ENCODE peak calls at places on chromosome 7, in eight cellular contexts. T is activated CD4-positive, alpha-beta T cell treated with anti-CD3 and anti-CD28 coated beads for 1 hour; U is memory B cell; R is EL; L is NCI-H1048; A is H7; M is stimulated activated naive CD8-positive, alpha-beta T cell treated with anti-CD3 and anti-CD28 coated beads, Interleukin-15, amount 100 ng/mL, for 72 hours; X is hippocampal formation. N is an unnamed sample.

GRCh38 chr7:12647364-12648219 is 39.8 kb upstream of the ARL4A start:
- DNase-seq in R (peak), X (no peak), A (no peak), M (no peak), L (no peak), T (no peak), U (no peak), N (no peak)

GRCh38 chr7:106425017-106425719 is 140.4 kb upstream of the NAMPT start:
- DNase-seq in L (no peak), U (peak), R (peak), M (peak), X (no peak), T (peak), A (no peak), N (no peak)

GRCh38 chr7:17680943-17681351 is 259.3 kb downstream of the SNX13 start:
- DNase-seq in R (peak), X (no peak), U (no peak), M (no peak), A (no peak), T (no peak), L (no peak), N (peak)

GRCh38 chr7:52030722-52031121 is 714.1 kb upstream of the COBL start:
- DNase-seq in M (no peak), A (no peak), L (no peak), X (no peak), U (no peak), R (no peak), T (no peak), N (no peak)

GRCh38 chr7:20749896-20750295 is 36.8 kb downstream of the SP8 start:
- DNase-seq in X (no peak), L (no peak), T (no peak), M (no peak), R (no peak), U (no peak), A (no peak), N (no peak)

GRCh38 chr7:101690061-101690460 is 61.0 kb upstream of the MYL10 start:
- DNase-seq in L (no peak), A (no peak), R (no peak), X (no peak), M (no peak), T (no peak), U (no peak), N (no peak)

GRCh38 chr7:129363-130221 is 62.8 kb upstream of the FAM20C start:
- DNase-seq in X (peak), U (no peak), L (no peak), M (no peak), A (no peak), T (no peak), R (peak), N (no peak)

GRCh38 chr7:7384228-7384627 is 151.4 kb downstream of the COL28A1 start:
- DNase-seq in L (no peak), A (no peak), T (no peak), X (no peak), M (no peak), U (no peak), R (no peak), N (no peak)

GRCh38 chr7:13803134-13803533 is 186.3 kb downstream of the ETV1 start:
- DNase-seq in L (no peak), X (no peak), R (no peak), T (no peak), U (no peak), M (no peak), A (no peak), N (no peak)

GRCh38 chr7:125934965-125935364 is 1005.3 kb upstream of the POT1 start:
- DNase-seq in T (no peak), X (no peak), U (no peak), M (no peak), R (no peak), A (no peak), L (no peak), N (no peak)

GRCh38 chr7:73736885-73737284 is 1.7 kb downstream of the ABHD11 start:
- DNase-seq in A (no peak), T (no peak), M (no peak), L (no peak), U (no peak), R (no peak), X (no peak), N (no peak)

GRCh38 chr7:100407285-100408180 is 21.0 kb downstream of the ZCWPW1 start:
- DNase-seq in X (no peak), T (no peak), R (peak), U (peak), A (peak), M (peak), L (no peak), N (peak)

N was measured in NCI-H2227 treated with DMSO at 0.1 percent for 48 hours.